ENCODE peak calls at places on chromosomes 3 and 15, in nine cellular contexts. One of them, this sample, is unnamed.

GRCh38 chr3:165193392-165194268 is 2.6 kb downstream of the SLITRK3 start:
- ATAC-seq in CD4-positive, CD25-positive, alpha-beta regulatory T cell: no peak
- ATAC-seq in right cardiac atrium: no peak
- ATAC-seq in T-helper 17 cell: no peak
- ATAC-seq in left cardiac atrium: peak
- ATAC-seq in heart right ventricle: no peak
- ATAC-seq in HepG2: no peak
- ATAC-seq in stimulated activated effector memory CD8-positive, alpha-beta T cell treated with anti-CD3 and anti-CD28 coated beads, Interleukin-12 subunit alpha, Interleukin-12 subunit beta, amount 100 ng/mL, for 72 hours: no peak
- ATAC-seq in HCT116: no peak
- ATAC-seq in this sample: peak

GRCh38 chr3:58074997-58075396 is 66.8 kb downstream of the FLNB start:
- ATAC-seq in T-helper 17 cell: peak
- ATAC-seq in right cardiac atrium: no peak
- ATAC-seq in HCT116: no peak
- ATAC-seq in stimulated activated effector memory CD8-positive, alpha-beta T cell treated with anti-CD3 and anti-CD28 coated beads, Interleukin-12 subunit alpha, Interleukin-12 subunit beta, amount 100 ng/mL, for 72 hours: peak
- ATAC-seq in left cardiac atrium: no peak
- ATAC-seq in heart right ventricle: no peak
- ATAC-seq in CD4-positive, CD25-positive, alpha-beta regulatory T cell: peak
- ATAC-seq in HepG2: no peak
- ATAC-seq in this sample: no peak

GRCh38 chr3:120181632-120182031 is 87.4 kb upstream of the GSK3B start:
- ATAC-seq in right cardiac atrium: no peak
- ATAC-seq in left cardiac atrium: no peak
- ATAC-seq in T-helper 17 cell: no peak
- ATAC-seq in heart right ventricle: no peak
- ATAC-seq in stimulated activated effector memory CD8-positive, alpha-beta T cell treated with anti-CD3 and anti-CD28 coated beads, Interleukin-12 subunit alpha, Interleukin-12 subunit beta, amount 100 ng/mL, for 72 hours: no peak
- ATAC-seq in CD4-positive, CD25-positive, alpha-beta regulatory T cell: no peak
- ATAC-seq in HepG2: peak
- ATAC-seq in HCT116: no peak
- ATAC-seq in this sample: no peak

GRCh38 chr3:156628836-156629618 is 45.4 kb upstream of the TIPARP start:
- ATAC-seq in HepG2: no peak
- ATAC-seq in T-helper 17 cell: no peak
- ATAC-seq in HCT116: no peak
- ATAC-seq in stimulated activated effector memory CD8-positive, alpha-beta T cell treated with anti-CD3 and anti-CD28 coated beads, Interleukin-12 subunit alpha, Interleukin-12 subunit beta, amount 100 ng/mL, for 72 hours: no peak
- ATAC-seq in left cardiac atrium: no peak
- ATAC-seq in heart right ventricle: no peak
- ATAC-seq in CD4-positive, CD25-positive, alpha-beta regulatory T cell: no peak
- ATAC-seq in right cardiac atrium: no peak
- ATAC-seq in this sample: no peak

GRCh38 chr3:120678984-120679383 is 3.1 kb downstream of the HGD start:
- ATAC-seq in left cardiac atrium: no peak
- ATAC-seq in heart right ventricle: no peak
- ATAC-seq in HepG2: no peak
- ATAC-seq in right cardiac atrium: no peak
- ATAC-seq in T-helper 17 cell: no peak
- ATAC-seq in stimulated activated effector memory CD8-positive, alpha-beta T cell treated with anti-CD3 and anti-CD28 coated beads, Interleukin-12 subunit alpha, Interleukin-12 subunit beta, amount 100 ng/mL, for 72 hours: no peak
- ATAC-seq in CD4-positive, CD25-positive, alpha-beta regulatory T cell: no peak
- ATAC-seq in HCT116: no peak
- ATAC-seq in this sample: peak

GRCh38 chr3:100108464-100109079 is 5.7 kb downstream of the FILIP1L start:
- ATAC-seq in left cardiac atrium: no peak
- ATAC-seq in stimulated activated effector memory CD8-positive, alpha-beta T cell treated with anti-CD3 and anti-CD28 coated beads, Interleukin-12 subunit alpha, Interleukin-12 subunit beta, amount 100 ng/mL, for 72 hours: no peak
- ATAC-seq in heart right ventricle: no peak
- ATAC-seq in right cardiac atrium: no peak
- ATAC-seq in HCT116: no peak
- ATAC-seq in T-helper 17 cell: no peak
- ATAC-seq in HepG2: no peak
- ATAC-seq in CD4-positive, CD25-positive, alpha-beta regulatory T cell: no peak
- ATAC-seq in this sample: no peak

GRCh38 chr3:122410639-122411038 is 5.2 kb downstream of the WDR5B start:
- ATAC-seq in left cardiac atrium: no peak
- ATAC-seq in stimulated activated effector memory CD8-positive, alpha-beta T cell treated with anti-CD3 and anti-CD28 coated beads, Interleukin-12 subunit alpha, Interleukin-12 subunit beta, amount 100 ng/mL, for 72 hours: no peak
- ATAC-seq in HepG2: no peak
- ATAC-seq in HCT116: no peak
- ATAC-seq in CD4-positive, CD25-positive, alpha-beta regulatory T cell: no peak
- ATAC-seq in heart right ventricle: no peak
- ATAC-seq in right cardiac atrium: no peak
- ATAC-seq in T-helper 17 cell: no peak
- ATAC-seq in this sample: no peak

GRCh38 chr3:127408022-127408683 is 120.3 kb upstream of the PRR20G start:
- ATAC-seq in right cardiac atrium: no peak
- ATAC-seq in left cardiac atrium: no peak
- ATAC-seq in HCT116: no peak
- ATAC-seq in CD4-positive, CD25-positive, alpha-beta regulatory T cell: no peak
- ATAC-seq in T-helper 17 cell: no peak
- ATAC-seq in stimulated activated effector memory CD8-positive, alpha-beta T cell treated with anti-CD3 and anti-CD28 coated beads, Interleukin-12 subunit alpha, Interleukin-12 subunit beta, amount 100 ng/mL, for 72 hours: no peak
- ATAC-seq in heart right ventricle: no peak
- ATAC-seq in HepG2: no peak
- ATAC-seq in this sample: no peak

GRCh38 chr3:193710286-193711164 is 117.5 kb downstream of the OPA1 start:
- ATAC-seq in stimulated activated effector memory CD8-positive, alpha-beta T cell treated with anti-CD3 and anti-CD28 coated beads, Interleukin-12 subunit alpha, Interleukin-12 subunit beta, amount 100 ng/mL, for 72 hours: no peak
- ATAC-seq in left cardiac atrium: no peak
- ATAC-seq in heart right ventricle: no peak
- ATAC-seq in right cardiac atrium: no peak
- ATAC-seq in HCT116: no peak
- ATAC-seq in HepG2: no peak
- ATAC-seq in CD4-positive, CD25-positive, alpha-beta regulatory T cell: no peak
- ATAC-seq in T-helper 17 cell: no peak
- ATAC-seq in this sample: no peak

GRCh38 chr3:10950476-10951294 is 41.9 kb upstream of the SLC6A1 start:
- ATAC-seq in right cardiac atrium: peak
- ATAC-seq in HCT116: peak
- ATAC-seq in left cardiac atrium: peak
- ATAC-seq in stimulated activated effector memory CD8-positive, alpha-beta T cell treated with anti-CD3 and anti-CD28 coated beads, Interleukin-12 subunit alpha, Interleukin-12 subunit beta, amount 100 ng/mL, for 72 hours: no peak
- ATAC-seq in heart right ventricle: no peak
- ATAC-seq in CD4-positive, CD25-positive, alpha-beta regulatory T cell: no peak
- ATAC-seq in HepG2: peak
- ATAC-seq in T-helper 17 cell: no peak
- ATAC-seq in this sample: peak

GRCh38 chr3:123636431-123636841 is 51.6 kb upstream of the HACD2 start:
- ATAC-seq in stimulated activated effector memory CD8-positive, alpha-beta T cell treated with anti-CD3 and anti-CD28 coated beads, Interleukin-12 subunit alpha, Interleukin-12 subunit beta, amount 100 ng/mL, for 72 hours: peak
- ATAC-seq in CD4-positive, CD25-positive, alpha-beta regulatory T cell: no peak
- ATAC-seq in heart right ventricle: peak
- ATAC-seq in right cardiac atrium: peak
- ATAC-seq in T-helper 17 cell: no peak
- ATAC-seq in HCT116: peak
- ATAC-seq in left cardiac atrium: peak
- ATAC-seq in HepG2: no peak
- ATAC-seq in this sample: no peak

GRCh38 chr3:30658328-30659052 is 52.1 kb downstream of the TGFBR2 start:
- ATAC-seq in HCT116: peak
- ATAC-seq in HepG2: peak
- ATAC-seq in T-helper 17 cell: peak
- ATAC-seq in heart right ventricle: peak
- ATAC-seq in CD4-positive, CD25-positive, alpha-beta regulatory T cell: peak
- ATAC-seq in left cardiac atrium: peak
- ATAC-seq in right cardiac atrium: peak
- ATAC-seq in stimulated activated effector memory CD8-positive, alpha-beta T cell treated with anti-CD3 and anti-CD28 coated beads, Interleukin-12 subunit alpha, Interleukin-12 subunit beta, amount 100 ng/mL, for 72 hours: peak
- ATAC-seq in this sample: peak

GRCh38 chr15:39341238-39341637 is 239.6 kb upstream of the THBS1 start:
- ATAC-seq in HCT116: no peak
- ATAC-seq in right cardiac atrium: no peak
- ATAC-seq in heart right ventricle: no peak
- ATAC-seq in stimulated activated effector memory CD8-positive, alpha-beta T cell treated with anti-CD3 and anti-CD28 coated beads, Interleukin-12 subunit alpha, Interleukin-12 subunit beta, amount 100 ng/mL, for 72 hours: no peak
- ATAC-seq in HepG2: no peak
- ATAC-seq in left cardiac atrium: no peak
- ATAC-seq in T-helper 17 cell: no peak
- ATAC-seq in CD4-positive, CD25-positive, alpha-beta regulatory T cell: no peak
- ATAC-seq in this sample: no peak

GRCh38 chr3:64815691-64816225 is 128.0 kb upstream of the ADAMTS9 start:
- ATAC-seq in heart right ventricle: no peak
- ATAC-seq in right cardiac atrium: no peak
- ATAC-seq in T-helper 17 cell: no peak
- ATAC-seq in HCT116: no peak
- ATAC-seq in stimulated activated effector memory CD8-positive, alpha-beta T cell treated with anti-CD3 and anti-CD28 coated beads, Interleukin-12 subunit alpha, Interleukin-12 subunit beta, amount 100 ng/mL, for 72 hours: no peak
- ATAC-seq in left cardiac atrium: peak
- ATAC-seq in HepG2: no peak
- ATAC-seq in CD4-positive, CD25-positive, alpha-beta regulatory T cell: no peak
- ATAC-seq in this sample: no peak

GRCh38 chr3:149534671-149535394 is 60.3 kb downstream of the TM4SF4 start:
- ATAC-seq in left cardiac atrium: peak
- ATAC-seq in HepG2: peak
- ATAC-seq in right cardiac atrium: peak
- ATAC-seq in heart right ventricle: no peak
- ATAC-seq in CD4-positive, CD25-positive, alpha-beta regulatory T cell: no peak
- ATAC-seq in stimulated activated effector memory CD8-positive, alpha-beta T cell treated with anti-CD3 and anti-CD28 coated beads, Interleukin-12 subunit alpha, Interleukin-12 subunit beta, amount 100 ng/mL, for 72 hours: no peak
- ATAC-seq in T-helper 17 cell: no peak
- ATAC-seq in HCT116: no peak
- ATAC-seq in this sample: no peak

GRCh38 chr3:14371573-14372474 is 30.6 kb upstream of the SLC6A6 start:
- ATAC-seq in HepG2: peak
- ATAC-seq in CD4-positive, CD25-positive, alpha-beta regulatory T cell: no peak
- ATAC-seq in stimulated activated effector memory CD8-positive, alpha-beta T cell treated with anti-CD3 and anti-CD28 coated beads, Interleukin-12 subunit alpha, Interleukin-12 subunit beta, amount 100 ng/mL, for 72 hours: peak
- ATAC-seq in HCT116: peak
- ATAC-seq in heart right ventricle: peak
- ATAC-seq in left cardiac atrium: peak
- ATAC-seq in right cardiac atrium: peak
- ATAC-seq in T-helper 17 cell: peak
- ATAC-seq in this sample: peak

GRCh38 chr3:188742755-188743549 is 428.8 kb upstream of the TPRG1 start:
- ATAC-seq in stimulated activated effector memory CD8-positive, alpha-beta T cell treated with anti-CD3 and anti-CD28 coated beads, Interleukin-12 subunit alpha, Interleukin-12 subunit beta, amount 100 ng/mL, for 72 hours: no peak
- ATAC-seq in HepG2: no peak
- ATAC-seq in heart right ventricle: no peak
- ATAC-seq in HCT116: no peak
- ATAC-seq in CD4-positive, CD25-positive, alpha-beta regulatory T cell: no peak
- ATAC-seq in T-helper 17 cell: no peak
- ATAC-seq in right cardiac atrium: no peak
- ATAC-seq in left cardiac atrium: no peak
- ATAC-seq in this sample: peak

GRCh38 chr15:67738056-67738455 is 87.3 kb upstream of the SKOR1 start:
- ATAC-seq in HCT116: no peak
- ATAC-seq in left cardiac atrium: no peak
- ATAC-seq in CD4-positive, CD25-positive, alpha-beta regulatory T cell: no peak
- ATAC-seq in heart right ventricle: no peak
- ATAC-seq in T-helper 17 cell: no peak
- ATAC-seq in HepG2: no peak
- ATAC-seq in stimulated activated effector memory CD8-positive, alpha-beta T cell treated with anti-CD3 and anti-CD28 coated beads, Interleukin-12 subunit alpha, Interleukin-12 subunit beta, amount 100 ng/mL, for 72 hours: no peak
- ATAC-seq in right cardiac atrium: no peak
- ATAC-seq in this sample: no peak

GRCh38 chr3:98013428-98014349 is 21.4 kb downstream of the GABRR3 start:
- ATAC-seq in right cardiac atrium: peak
- ATAC-seq in heart right ventricle: no peak
- ATAC-seq in stimulated activated effector memory CD8-positive, alpha-beta T cell treated with anti-CD3 and anti-CD28 coated beads, Interleukin-12 subunit alpha, Interleukin-12 subunit beta, amount 100 ng/mL, for 72 hours: no peak
- ATAC-seq in HCT116: peak
- ATAC-seq in HepG2: no peak
- ATAC-seq in left cardiac atrium: peak
- ATAC-seq in CD4-positive, CD25-positive, alpha-beta regulatory T cell: no peak
- ATAC-seq in T-helper 17 cell: no peak
- ATAC-seq in this sample: peak

GRCh38 chr3:112366428-112366931 is 33.5 kb downstream of the CD200 start:
- ATAC-seq in left cardiac atrium: no peak
- ATAC-seq in stimulated activated effector memory CD8-positive, alpha-beta T cell treated with anti-CD3 and anti-CD28 coated beads, Interleukin-12 subunit alpha, Interleukin-12 subunit beta, amount 100 ng/mL, for 72 hours: no peak
- ATAC-seq in T-helper 17 cell: no peak
- ATAC-seq in heart right ventricle: peak
- ATAC-seq in HepG2: no peak
- ATAC-seq in CD4-positive, CD25-positive, alpha-beta regulatory T cell: no peak
- ATAC-seq in HCT116: no peak
- ATAC-seq in right cardiac atrium: peak
- ATAC-seq in this sample: no peak

GRCh38 chr3:166560253-166560652 is 723.0 kb upstream of the BCHE start:
- ATAC-seq in right cardiac atrium: no peak
- ATAC-seq in heart right ventricle: no peak
- ATAC-seq in HCT116: no peak
- ATAC-seq in CD4-positive, CD25-positive, alpha-beta regulatory T cell: no peak
- ATAC-seq in left cardiac atrium: no peak
- ATAC-seq in T-helper 17 cell: no peak
- ATAC-seq in stimulated activated effector memory CD8-positive, alpha-beta T cell treated with anti-CD3 and anti-CD28 coated beads, Interleukin-12 subunit alpha, Interleukin-12 subunit beta, amount 100 ng/mL, for 72 hours: no peak
- ATAC-seq in HepG2: peak
- ATAC-seq in this sample: no peak

GRCh38 chr3:114643342-114643741 is 349.5 kb downstream of the TIGIT start:
- ATAC-seq in left cardiac atrium: no peak
- ATAC-seq in T-helper 17 cell: no peak
- ATAC-seq in CD4-positive, CD25-positive, alpha-beta regulatory T cell: no peak
- ATAC-seq in HCT116: peak
- ATAC-seq in stimulated activated effector memory CD8-positive, alpha-beta T cell treated with anti-CD3 and anti-CD28 coated beads, Interleukin-12 subunit alpha, Interleukin-12 subunit beta, amount 100 ng/mL, for 72 hours: no peak
- ATAC-seq in right cardiac atrium: no peak
- ATAC-seq in heart right ventricle: no peak
- ATAC-seq in HepG2: no peak
- ATAC-seq in this sample: no peak

GRCh38 chr3:6251612-6252011 is 609.3 kb upstream of the GRM7 start:
- ATAC-seq in right cardiac atrium: no peak
- ATAC-seq in HCT116: no peak
- ATAC-seq in CD4-positive, CD25-positive, alpha-beta regulatory T cell: no peak
- ATAC-seq in T-helper 17 cell: no peak
- ATAC-seq in HepG2: no peak
- ATAC-seq in left cardiac atrium: no peak
- ATAC-seq in heart right ventricle: no peak
- ATAC-seq in stimulated activated effector memory CD8-positive, alpha-beta T cell treated with anti-CD3 and anti-CD28 coated beads, Interleukin-12 subunit alpha, Interleukin-12 subunit beta, amount 100 ng/mL, for 72 hours: no peak
- ATAC-seq in this sample: no peak

GRCh38 chr3:110743984-110744383 is 327.6 kb upstream of the NECTIN3 start:
- ATAC-seq in HCT116: no peak
- ATAC-seq in HepG2: no peak
- ATAC-seq in heart right ventricle: no peak
- ATAC-seq in stimulated activated effector memory CD8-positive, alpha-beta T cell treated with anti-CD3 and anti-CD28 coated beads, Interleukin-12 subunit alpha, Interleukin-12 subunit beta, amount 100 ng/mL, for 72 hours: no peak
- ATAC-seq in right cardiac atrium: no peak
- ATAC-seq in T-helper 17 cell: no peak
- ATAC-seq in left cardiac atrium: no peak
- ATAC-seq in CD4-positive, CD25-positive, alpha-beta regulatory T cell: no peak
- ATAC-seq in this sample: no peak

GRCh38 chr15:71449363-71449762 is 334.1 kb downstream of the THSD4 start:
- ATAC-seq in stimulated activated effector memory CD8-positive, alpha-beta T cell treated with anti-CD3 and anti-CD28 coated beads, Interleukin-12 subunit alpha, Interleukin-12 subunit beta, amount 100 ng/mL, for 72 hours: no peak
- ATAC-seq in CD4-positive, CD25-positive, alpha-beta regulatory T cell: no peak
- ATAC-seq in HepG2: no peak
- ATAC-seq in HCT116: no peak
- ATAC-seq in T-helper 17 cell: no peak
- ATAC-seq in left cardiac atrium: no peak
- ATAC-seq in right cardiac atrium: peak
- ATAC-seq in heart right ventricle: no peak
- ATAC-seq in this sample: no peak

GRCh38 chr3:16236030-16236639 is 28.6 kb downstream of the DPH3 start:
- ATAC-seq in right cardiac atrium: no peak
- ATAC-seq in stimulated activated effector memory CD8-positive, alpha-beta T cell treated with anti-CD3 and anti-CD28 coated beads, Interleukin-12 subunit alpha, Interleukin-12 subunit beta, amount 100 ng/mL, for 72 hours: no peak
- ATAC-seq in T-helper 17 cell: no peak
- ATAC-seq in CD4-positive, CD25-positive, alpha-beta regulatory T cell: no peak
- ATAC-seq in heart right ventricle: no peak
- ATAC-seq in HCT116: no peak
- ATAC-seq in HepG2: no peak
- ATAC-seq in left cardiac atrium: no peak
- ATAC-seq in this sample: no peak

GRCh38 chr15:60840703-60841411 is 361.9 kb upstream of the ICE2 start:
- ATAC-seq in HepG2: no peak
- ATAC-seq in T-helper 17 cell: peak
- ATAC-seq in heart right ventricle: no peak
- ATAC-seq in stimulated activated effector memory CD8-positive, alpha-beta T cell treated with anti-CD3 and anti-CD28 coated beads, Interleukin-12 subunit alpha, Interleukin-12 subunit beta, amount 100 ng/mL, for 72 hours: peak
- ATAC-seq in HCT116: no peak
- ATAC-seq in CD4-positive, CD25-positive, alpha-beta regulatory T cell: peak
- ATAC-seq in left cardiac atrium: no peak
- ATAC-seq in right cardiac atrium: no peak
- ATAC-seq in this sample: no peak

GRCh38 chr3:12870942-12871341 is 29.6 kb upstream of the RPL32 start:
- ATAC-seq in stimulated activated effector memory CD8-positive, alpha-beta T cell treated with anti-CD3 and anti-CD28 coated beads, Interleukin-12 subunit alpha, Interleukin-12 subunit beta, amount 100 ng/mL, for 72 hours: peak
- ATAC-seq in heart right ventricle: no peak
- ATAC-seq in CD4-positive, CD25-positive, alpha-beta regulatory T cell: peak
- ATAC-seq in HCT116: no peak
- ATAC-seq in left cardiac atrium: no peak
- ATAC-seq in right cardiac atrium: no peak
- ATAC-seq in HepG2: no peak
- ATAC-seq in T-helper 17 cell: no peak
- ATAC-seq in this sample: no peak

GRCh38 chr15:74179101-74179841 is 5.8 kb downstream of the ISLR start:
- ATAC-seq in HCT116: peak
- ATAC-seq in stimulated activated effector memory CD8-positive, alpha-beta T cell treated with anti-CD3 and anti-CD28 coated beads, Interleukin-12 subunit alpha, Interleukin-12 subunit beta, amount 100 ng/mL, for 72 hours: no peak
- ATAC-seq in T-helper 17 cell: no peak
- ATAC-seq in heart right ventricle: peak
- ATAC-seq in CD4-positive, CD25-positive, alpha-beta regulatory T cell: no peak
- ATAC-seq in HepG2: no peak
- ATAC-seq in right cardiac atrium: peak
- ATAC-seq in left cardiac atrium: peak
- ATAC-seq in this sample: peak

GRCh38 chr3:127560051-127560787 is 30.3 kb downstream of the TPRA1 start:
- ATAC-seq in right cardiac atrium: no peak
- ATAC-seq in HepG2: no peak
- ATAC-seq in HCT116: peak
- ATAC-seq in stimulated activated effector memory CD8-positive, alpha-beta T cell treated with anti-CD3 and anti-CD28 coated beads, Interleukin-12 subunit alpha, Interleukin-12 subunit beta, amount 100 ng/mL, for 72 hours: no peak
- ATAC-seq in left cardiac atrium: no peak
- ATAC-seq in T-helper 17 cell: no peak
- ATAC-seq in heart right ventricle: no peak
- ATAC-seq in CD4-positive, CD25-positive, alpha-beta regulatory T cell: peak
- ATAC-seq in this sample: no peak

GRCh38 chr15:51830279-51830806 is 890 bp downstream of the TMOD3 start:
- ATAC-seq in T-helper 17 cell: no peak
- ATAC-seq in HepG2: peak
- ATAC-seq in right cardiac atrium: no peak
- ATAC-seq in heart right ventricle: peak
- ATAC-seq in stimulated activated effector memory CD8-positive, alpha-beta T cell treated with anti-CD3 and anti-CD28 coated beads, Interleukin-12 subunit alpha, Interleukin-12 subunit beta, amount 100 ng/mL, for 72 hours: peak
- ATAC-seq in HCT116: no peak
- ATAC-seq in left cardiac atrium: peak
- ATAC-seq in CD4-positive, CD25-positive, alpha-beta regulatory T cell: no peak
- ATAC-seq in this sample: peak

This sample was measured in SK-N-SH treated with all-trans-retinoic acid at 6 μM for 48 hours.